ENCODE peak calls at places on chromosomes 16 and 17, in six cellular contexts. One of them, this sample, is unnamed.

GRCh38 chr17:350706-351435 is 1.7 kb downstream of the RPH3AL start:
- DNase-seq in H9: peak
- DNase-seq in trophoblast cell: peak
- DNase-seq in mesenchymal stem cell: peak
- DNase-seq in IMR-90: no peak
- DNase-seq in H1: no peak
- DNase-seq in this sample: no peak

GRCh38 chr17:1002771-1003555 is 6.0 kb downstream of the TIMM22 start:
- DNase-seq in H9: no peak
- DNase-seq in trophoblast cell: no peak
- DNase-seq in mesenchymal stem cell: peak
- DNase-seq in IMR-90: peak
- DNase-seq in H1: no peak
- DNase-seq in this sample: no peak

GRCh38 chr17:64661731-64661980 is 451 bp downstream of the SMURF2 start:
- DNase-seq in H9: no peak
- DNase-seq in trophoblast cell: no peak
- DNase-seq in mesenchymal stem cell: no peak
- DNase-seq in IMR-90: no peak
- DNase-seq in H1: no peak
- DNase-seq in this sample: no peak

GRCh38 chr17:21125862-21126261 is 902 bp upstream of the DHRS7B start:
- DNase-seq in H9: no peak
- DNase-seq in trophoblast cell: no peak
- DNase-seq in mesenchymal stem cell: no peak
- DNase-seq in IMR-90: no peak
- DNase-seq in H1: no peak
- DNase-seq in this sample: no peak

GRCh38 chr17:47948706-47949196 is 7.4 kb downstream of the PNPO start:
- DNase-seq in H9: no peak
- DNase-seq in trophoblast cell: no peak
- DNase-seq in mesenchymal stem cell: no peak
- DNase-seq in IMR-90: no peak
- DNase-seq in H1: no peak
- DNase-seq in this sample: no peak

GRCh38 chr16:50836121-50836541 is 94.2 kb downstream of the CYLD start:
- DNase-seq in H9: no peak
- DNase-seq in trophoblast cell: no peak
- DNase-seq in mesenchymal stem cell: no peak
- DNase-seq in IMR-90: no peak
- DNase-seq in H1: peak
- DNase-seq in this sample: no peak

GRCh38 chr17:80117491-80118401 is 16.4 kb downstream of the GAA start:
- DNase-seq in H9: peak
- DNase-seq in trophoblast cell: no peak
- DNase-seq in mesenchymal stem cell: no peak
- DNase-seq in IMR-90: no peak
- DNase-seq in H1: peak
- DNase-seq in this sample: no peak

GRCh38 chr16:85222151-85222863 is 110.0 kb upstream of the CIBAR2 start:
- DNase-seq in H9: no peak
- DNase-seq in trophoblast cell: no peak
- DNase-seq in mesenchymal stem cell: no peak
- DNase-seq in IMR-90: no peak
- DNase-seq in H1: no peak
- DNase-seq in this sample: peak

GRCh38 chr17:51087072-51087757 is 33.5 kb downstream of the SPAG9 start:
- DNase-seq in H9: no peak
- DNase-seq in trophoblast cell: no peak
- DNase-seq in mesenchymal stem cell: no peak
- DNase-seq in IMR-90: peak
- DNase-seq in H1: no peak
- DNase-seq in this sample: no peak

GRCh38 chr17:32504166-32504990 is 17.6 kb downstream of the CDK5R1 start:
- DNase-seq in H9: no peak
- DNase-seq in trophoblast cell: no peak
- DNase-seq in mesenchymal stem cell: peak
- DNase-seq in IMR-90: no peak
- DNase-seq in H1: no peak
- DNase-seq in this sample: no peak

GRCh38 chr17:36722121-36722902 is 120.9 kb downstream of the MRM1 start:
- DNase-seq in H9: peak
- DNase-seq in trophoblast cell: no peak
- DNase-seq in mesenchymal stem cell: peak
- DNase-seq in IMR-90: peak
- DNase-seq in H1: peak
- DNase-seq in this sample: peak

GRCh38 chr17:17729620-17730249 is 48.5 kb downstream of the RAI1 start:
- DNase-seq in H9: peak
- DNase-seq in trophoblast cell: peak
- DNase-seq in mesenchymal stem cell: peak
- DNase-seq in IMR-90: no peak
- DNase-seq in H1: peak
- DNase-seq in this sample: no peak

GRCh38 chr17:8162232-8162996 is at the start of gene VAMP2:
- DNase-seq in H9: peak
- DNase-seq in trophoblast cell: peak
- DNase-seq in mesenchymal stem cell: peak
- DNase-seq in IMR-90: peak
- DNase-seq in H1: no peak
- DNase-seq in this sample: no peak

GRCh38 chr16:19227643-19228042 is 57.9 kb upstream of the CLEC19A start:
- DNase-seq in H9: no peak
- DNase-seq in trophoblast cell: no peak
- DNase-seq in mesenchymal stem cell: no peak
- DNase-seq in IMR-90: no peak
- DNase-seq in H1: no peak
- DNase-seq in this sample: peak

GRCh38 chr16:50314665-50315064 is 48.3 kb downstream of the ADCY7 start:
- DNase-seq in H9: no peak
- DNase-seq in trophoblast cell: no peak
- DNase-seq in mesenchymal stem cell: no peak
- DNase-seq in IMR-90: no peak
- DNase-seq in H1: no peak
- DNase-seq in this sample: no peak

GRCh38 chr17:63836811-63837210 is 5.7 kb downstream of the SMARCD2 start:
- DNase-seq in H9: no peak
- DNase-seq in trophoblast cell: no peak
- DNase-seq in mesenchymal stem cell: no peak
- DNase-seq in IMR-90: no peak
- DNase-seq in H1: no peak
- DNase-seq in this sample: no peak

GRCh38 chr17:1720856-1721386 is 3.6 kb upstream of the WDR81 start:
- DNase-seq in H9: peak
- DNase-seq in trophoblast cell: peak
- DNase-seq in mesenchymal stem cell: peak
- DNase-seq in IMR-90: peak
- DNase-seq in H1: peak
- DNase-seq in this sample: no peak

GRCh38 chr16:30418350-30419181 is 11.2 kb downstream of the ZNF771 start:
- DNase-seq in H9: no peak
- DNase-seq in trophoblast cell: no peak
- DNase-seq in mesenchymal stem cell: no peak
- DNase-seq in IMR-90: no peak
- DNase-seq in H1: no peak
- DNase-seq in this sample: no peak

GRCh38 chr17:79721993-79722671 is 8.6 kb upstream of the ENPP7 start:
- DNase-seq in H9: peak
- DNase-seq in trophoblast cell: no peak
- DNase-seq in mesenchymal stem cell: no peak
- DNase-seq in IMR-90: no peak
- DNase-seq in H1: no peak
- DNase-seq in this sample: no peak

GRCh38 chr16:9703731-9704130 is 478.5 kb downstream of the GRIN2A start:
- DNase-seq in H9: no peak
- DNase-seq in trophoblast cell: no peak
- DNase-seq in mesenchymal stem cell: no peak
- DNase-seq in IMR-90: no peak
- DNase-seq in H1: no peak
- DNase-seq in this sample: no peak

GRCh38 chr17:76736349-76737081 is 616 bp downstream of the SRSF2 start:
- DNase-seq in H9: peak
- DNase-seq in trophoblast cell: peak
- DNase-seq in mesenchymal stem cell: peak
- DNase-seq in IMR-90: peak
- DNase-seq in H1: peak
- DNase-seq in this sample: peak

GRCh38 chr16:66366433-66367299 is at the start of gene CDH5:
- DNase-seq in H9: no peak
- DNase-seq in trophoblast cell: no peak
- DNase-seq in mesenchymal stem cell: no peak
- DNase-seq in IMR-90: no peak
- DNase-seq in H1: no peak
- DNase-seq in this sample: no peak

GRCh38 chr17:2011421-2012371 is 13.4 kb downstream of the RTN4RL1 start:
- DNase-seq in H9: peak
- DNase-seq in trophoblast cell: no peak
- DNase-seq in mesenchymal stem cell: no peak
- DNase-seq in IMR-90: no peak
- DNase-seq in H1: no peak
- DNase-seq in this sample: no peak

GRCh38 chr16:24980077-24980793 is 34.9 kb downstream of the ARHGAP17 start:
- DNase-seq in H9: peak
- DNase-seq in trophoblast cell: peak
- DNase-seq in mesenchymal stem cell: no peak
- DNase-seq in IMR-90: no peak
- DNase-seq in H1: no peak
- DNase-seq in this sample: no peak

GRCh38 chr16:50442221-50442620 is 73.4 kb upstream of the BRD7 start:
- DNase-seq in H9: no peak
- DNase-seq in trophoblast cell: no peak
- DNase-seq in mesenchymal stem cell: no peak
- DNase-seq in IMR-90: no peak
- DNase-seq in H1: no peak
- DNase-seq in this sample: no peak

GRCh38 chr17:50719924-50720805 is 762 bp downstream of the LUC7L3 start:
- DNase-seq in H9: no peak
- DNase-seq in trophoblast cell: no peak
- DNase-seq in mesenchymal stem cell: no peak
- DNase-seq in IMR-90: no peak
- DNase-seq in H1: no peak
- DNase-seq in this sample: no peak

GRCh38 chr16:4488486-4488967 is 12.3 kb downstream of the HMOX2 start:
- DNase-seq in H9: no peak
- DNase-seq in trophoblast cell: no peak
- DNase-seq in mesenchymal stem cell: peak
- DNase-seq in IMR-90: peak
- DNase-seq in H1: no peak
- DNase-seq in this sample: no peak

GRCh38 chr17:45364531-45365390 is 47.9 kb upstream of the MAP3K14 start:
- DNase-seq in H9: peak
- DNase-seq in trophoblast cell: no peak
- DNase-seq in mesenchymal stem cell: peak
- DNase-seq in IMR-90: peak
- DNase-seq in H1: peak
- DNase-seq in this sample: no peak

GRCh38 chr17:61000911-61001310 is 323.3 kb downstream of the BCAS3 start:
- DNase-seq in H9: no peak
- DNase-seq in trophoblast cell: no peak
- DNase-seq in mesenchymal stem cell: peak
- DNase-seq in IMR-90: peak
- DNase-seq in H1: no peak
- DNase-seq in this sample: no peak

GRCh38 chr17:40515011-40515410 is 13.6 kb upstream of the TNS4 start:
- DNase-seq in H9: no peak
- DNase-seq in trophoblast cell: no peak
- DNase-seq in mesenchymal stem cell: no peak
- DNase-seq in IMR-90: no peak
- DNase-seq in H1: no peak
- DNase-seq in this sample: no peak
- H2BK120ac ChIP-seq in H9: no peak
- H2BK120ac ChIP-seq in trophoblast cell: no peak
- H2BK120ac ChIP-seq in mesenchymal stem cell: no peak
- H2BK120ac ChIP-seq in IMR-90: peak
- H2BK120ac ChIP-seq in H1: no peak
- H2BK120ac ChIP-seq in this sample: no peak

GRCh38 chr16:75726390-75726789 is at the start of gene CPHXL:
- DNase-seq in H9: no peak
- DNase-seq in trophoblast cell: no peak
- DNase-seq in mesenchymal stem cell: no peak
- DNase-seq in IMR-90: no peak
- DNase-seq in H1: no peak
- DNase-seq in this sample: no peak
- H3K14ac ChIP-seq in H9: no peak
- H3K14ac ChIP-seq in trophoblast cell: no peak
- H3K14ac ChIP-seq in mesenchymal stem cell: no peak
- H3K14ac ChIP-seq in IMR-90: no peak
- H3K14ac ChIP-seq in H1: no peak
- H3K14ac ChIP-seq in this sample: no peak

GRCh38 chr16:52066951-52067350 is 480.0 kb downstream of the TOX3 start:
- DNase-seq in H9: no peak
- DNase-seq in trophoblast cell: no peak
- DNase-seq in mesenchymal stem cell: no peak
- DNase-seq in IMR-90: no peak
- DNase-seq in H1: no peak
- DNase-seq in this sample: no peak
- H2AFZ ChIP-seq in H9: no peak
- H2AFZ ChIP-seq in trophoblast cell: no peak
- H2AFZ ChIP-seq in mesenchymal stem cell: no peak
- H2AFZ ChIP-seq in IMR-90: no peak
- H2AFZ ChIP-seq in H1: no peak
- H2AFZ ChIP-seq in this sample: no peak

DNA sequence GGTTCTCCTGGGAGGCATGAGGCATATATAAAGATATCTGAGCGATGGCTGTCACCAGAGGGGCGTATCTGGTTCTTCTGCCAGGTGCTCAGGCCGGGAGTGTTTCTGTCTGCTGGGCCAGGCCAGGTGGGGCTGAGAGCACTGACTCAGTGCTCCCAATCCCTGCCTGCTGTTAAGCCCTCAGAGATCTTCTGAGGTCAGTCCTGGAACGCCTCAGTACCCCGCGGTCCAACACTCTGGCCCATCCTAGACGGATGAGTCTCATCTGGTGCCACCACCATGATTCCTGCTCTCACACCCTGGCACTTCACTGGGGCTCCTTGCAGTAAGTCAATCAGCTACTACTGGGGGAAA is 7.5 kb upstream of the KIFC3 start:
- DNase-seq in H9: no peak
- DNase-seq in trophoblast cell: peak
- DNase-seq in mesenchymal stem cell: no peak
- DNase-seq in IMR-90: no peak
- DNase-seq in H1: no peak
- DNase-seq in this sample: no peak
- H2BK120ac ChIP-seq in H9: no peak
- H2BK120ac ChIP-seq in trophoblast cell: peak
- H2BK120ac ChIP-seq in mesenchymal stem cell: no peak
- H2BK120ac ChIP-seq in IMR-90: peak
- H2BK120ac ChIP-seq in H1: peak
- H2BK120ac ChIP-seq in this sample: no peak

GRCh38 chr16:1584926-1585487 is 26.9 kb downstream of the IFT140 start:
- DNase-seq in H9: no peak
- DNase-seq in trophoblast cell: no peak
- DNase-seq in mesenchymal stem cell: no peak
- DNase-seq in IMR-90: no peak
- DNase-seq in H1: no peak
- DNase-seq in this sample: peak
- H3K14ac ChIP-seq in H9: no peak
- H3K14ac ChIP-seq in trophoblast cell: no peak
- H3K14ac ChIP-seq in mesenchymal stem cell: no peak
- H3K14ac ChIP-seq in IMR-90: no peak
- H3K14ac ChIP-seq in H1: no peak
- H3K14ac ChIP-seq in this sample: no peak